ENCODE peak calls at places on chromosome 5, in six cellular contexts. One of them, this sample, is unnamed.

GRCh38 chr5:72959257-72959656 is 3.4 kb downstream of the FCHO2 start:
- DNase-seq in tibial artery: no peak
- DNase-seq in dorsolateral prefrontal cortex: no peak
- DNase-seq in mammary epithelial cell: no peak
- DNase-seq in ovary: no peak
- DNase-seq in colonic mucosa: no peak
- DNase-seq in this sample: no peak

GRCh38 chr5:96920956-96921355 is 14.9 kb upstream of the LNPEP start:
- DNase-seq in colonic mucosa: no peak
- DNase-seq in tibial artery: no peak
- DNase-seq in mammary epithelial cell: no peak
- DNase-seq in dorsolateral prefrontal cortex: no peak
- DNase-seq in ovary: no peak
- DNase-seq in this sample: no peak

GRCh38 chr5:91382530-91383026 is 539 bp downstream of the ARRDC3 start:
- DNase-seq in mammary epithelial cell: peak
- DNase-seq in tibial artery: no peak
- DNase-seq in ovary: peak
- DNase-seq in colonic mucosa: peak
- DNase-seq in dorsolateral prefrontal cortex: peak
- DNase-seq in this sample: peak

GRCh38 chr5:52727568-52727967 is 60.1 kb upstream of the ITGA1 start:
- DNase-seq in tibial artery: no peak
- DNase-seq in dorsolateral prefrontal cortex: no peak
- DNase-seq in colonic mucosa: peak
- DNase-seq in ovary: no peak
- DNase-seq in mammary epithelial cell: peak
- DNase-seq in this sample: peak

GRCh38 chr5:76696254-76696653 is 19.7 kb upstream of the F2R start:
- DNase-seq in colonic mucosa: no peak
- DNase-seq in tibial artery: no peak
- DNase-seq in mammary epithelial cell: no peak
- DNase-seq in dorsolateral prefrontal cortex: no peak
- DNase-seq in ovary: no peak
- DNase-seq in this sample: no peak

GRCh38 chr5:80195837-80196400 is 59.9 kb downstream of the SERINC5 start:
- DNase-seq in ovary: no peak
- DNase-seq in colonic mucosa: no peak
- DNase-seq in tibial artery: no peak
- DNase-seq in mammary epithelial cell: no peak
- DNase-seq in dorsolateral prefrontal cortex: no peak
- DNase-seq in this sample: peak

GRCh38 chr5:139167952-139168720 is 30.0 kb downstream of the SIL1 start:
- DNase-seq in mammary epithelial cell: no peak
- DNase-seq in dorsolateral prefrontal cortex: no peak
- DNase-seq in colonic mucosa: no peak
- DNase-seq in ovary: no peak
- DNase-seq in tibial artery: no peak
- DNase-seq in this sample: no peak

GRCh38 chr5:68544656-68545565 is 329.4 kb downstream of the PIK3R1 start:
- DNase-seq in mammary epithelial cell: peak
- DNase-seq in tibial artery: no peak
- DNase-seq in colonic mucosa: peak
- DNase-seq in ovary: no peak
- DNase-seq in dorsolateral prefrontal cortex: no peak
- DNase-seq in this sample: peak

GRCh38 chr5:10678236-10678635 is 82.8 kb downstream of the DAP start:
- DNase-seq in tibial artery: no peak
- DNase-seq in ovary: no peak
- DNase-seq in colonic mucosa: no peak
- DNase-seq in mammary epithelial cell: no peak
- DNase-seq in dorsolateral prefrontal cortex: peak
- DNase-seq in this sample: no peak

GRCh38 chr5:87302061-87302460 is 34.4 kb downstream of the RASA1 start:
- DNase-seq in tibial artery: no peak
- DNase-seq in dorsolateral prefrontal cortex: no peak
- DNase-seq in colonic mucosa: no peak
- DNase-seq in ovary: no peak
- DNase-seq in mammary epithelial cell: peak
- DNase-seq in this sample: peak

GRCh38 chr5:78522476-78523105 is 126.0 kb downstream of the LHFPL2 start:
- DNase-seq in dorsolateral prefrontal cortex: no peak
- DNase-seq in ovary: no peak
- DNase-seq in colonic mucosa: no peak
- DNase-seq in tibial artery: no peak
- DNase-seq in mammary epithelial cell: no peak
- DNase-seq in this sample: peak

GRCh38 chr5:77430726-77431125 is 61.4 kb downstream of the WDR41 start:
- DNase-seq in colonic mucosa: no peak
- DNase-seq in dorsolateral prefrontal cortex: no peak
- DNase-seq in mammary epithelial cell: no peak
- DNase-seq in tibial artery: no peak
- DNase-seq in ovary: no peak
- DNase-seq in this sample: peak

GRCh38 chr5:137039939-137040515 is 459.1 kb downstream of the SPOCK1 start:
- DNase-seq in mammary epithelial cell: no peak
- DNase-seq in tibial artery: no peak
- DNase-seq in ovary: no peak
- DNase-seq in dorsolateral prefrontal cortex: no peak
- DNase-seq in colonic mucosa: no peak
- DNase-seq in this sample: no peak

GRCh38 chr5:128213340-128213739 is 129.8 kb downstream of the SLC12A2 start:
- DNase-seq in colonic mucosa: peak
- DNase-seq in ovary: peak
- DNase-seq in dorsolateral prefrontal cortex: peak
- DNase-seq in tibial artery: no peak
- DNase-seq in mammary epithelial cell: peak
- DNase-seq in this sample: peak

GRCh38 chr5:55903121-55903701 is 52.1 kb downstream of the IL31RA start:
- DNase-seq in dorsolateral prefrontal cortex: no peak
- DNase-seq in mammary epithelial cell: peak
- DNase-seq in tibial artery: no peak
- DNase-seq in ovary: no peak
- DNase-seq in colonic mucosa: no peak
- DNase-seq in this sample: no peak

GRCh38 chr5:172266071-172266675 is 17.4 kb downstream of the UBTD2 start:
- DNase-seq in tibial artery: no peak
- DNase-seq in colonic mucosa: no peak
- DNase-seq in ovary: no peak
- DNase-seq in mammary epithelial cell: peak
- DNase-seq in dorsolateral prefrontal cortex: no peak
- DNase-seq in this sample: no peak

GRCh38 chr5:27026791-27027190 is 11.6 kb downstream of the CDH9 start:
- DNase-seq in colonic mucosa: no peak
- DNase-seq in tibial artery: no peak
- DNase-seq in ovary: no peak
- DNase-seq in mammary epithelial cell: no peak
- DNase-seq in dorsolateral prefrontal cortex: no peak
- DNase-seq in this sample: no peak

GRCh38 chr5:148830220-148830619 is 3.8 kb downstream of the ADRB2 start:
- DNase-seq in dorsolateral prefrontal cortex: no peak
- DNase-seq in colonic mucosa: no peak
- DNase-seq in ovary: no peak
- DNase-seq in tibial artery: no peak
- DNase-seq in mammary epithelial cell: no peak
- DNase-seq in this sample: no peak
- H3K4me3 ChIP-seq in dorsolateral prefrontal cortex: peak
- H3K4me3 ChIP-seq in colonic mucosa: no peak
- H3K4me3 ChIP-seq in ovary: no peak
- H3K4me3 ChIP-seq in tibial artery: peak
- H3K4me3 ChIP-seq in mammary epithelial cell: peak
- H3K4me3 ChIP-seq in this sample: no peak

GRCh38 chr5:39691993-39692392 is 267.2 kb upstream of the DAB2 start:
- DNase-seq in tibial artery: no peak
- DNase-seq in ovary: no peak
- DNase-seq in colonic mucosa: no peak
- DNase-seq in dorsolateral prefrontal cortex: no peak
- DNase-seq in mammary epithelial cell: peak
- DNase-seq in this sample: no peak
- TF ChIP-seq CTCF in tibial artery: no peak
- TF ChIP-seq CTCF in ovary: no peak
- TF ChIP-seq CTCF in colonic mucosa: peak
- TF ChIP-seq CTCF in dorsolateral prefrontal cortex: no peak
- TF ChIP-seq CTCF in mammary epithelial cell: peak
- TF ChIP-seq CTCF in this sample: no peak

GRCh38 chr5:108930107-108930506 is 182.4 kb downstream of the FER start:
- DNase-seq in ovary: no peak
- DNase-seq in colonic mucosa: no peak
- DNase-seq in tibial artery: no peak
- DNase-seq in dorsolateral prefrontal cortex: no peak
- DNase-seq in mammary epithelial cell: no peak
- DNase-seq in this sample: no peak

GRCh38 chr5:108919591-108920326 is 172.1 kb downstream of the FER start:
- DNase-seq in dorsolateral prefrontal cortex: no peak
- DNase-seq in mammary epithelial cell: no peak
- DNase-seq in colonic mucosa: no peak
- DNase-seq in ovary: no peak
- DNase-seq in tibial artery: no peak
- DNase-seq in this sample: peak

GRCh38 chr5:108924457-108924961 is 176.8 kb downstream of the FER start:
- DNase-seq in colonic mucosa: no peak
- DNase-seq in dorsolateral prefrontal cortex: no peak
- DNase-seq in tibial artery: no peak
- DNase-seq in mammary epithelial cell: no peak
- DNase-seq in ovary: no peak
- DNase-seq in this sample: no peak

GRCh38 chr5:108925073-108925472 is 177.4 kb downstream of the FER start:
- DNase-seq in tibial artery: no peak
- DNase-seq in ovary: no peak
- DNase-seq in colonic mucosa: no peak
- DNase-seq in dorsolateral prefrontal cortex: no peak
- DNase-seq in mammary epithelial cell: no peak
- DNase-seq in this sample: no peak
- H3K4me3 ChIP-seq in tibial artery: no peak
- H3K4me3 ChIP-seq in ovary: no peak
- H3K4me3 ChIP-seq in colonic mucosa: no peak
- H3K4me3 ChIP-seq in dorsolateral prefrontal cortex: no peak
- H3K4me3 ChIP-seq in mammary epithelial cell: no peak
- H3K4me3 ChIP-seq in this sample: no peak

GRCh38 chr5:99169309-99169708 is 240.5 kb upstream of the CHD1 start:
- DNase-seq in colonic mucosa: no peak
- DNase-seq in dorsolateral prefrontal cortex: no peak
- DNase-seq in ovary: no peak
- DNase-seq in tibial artery: no peak
- DNase-seq in mammary epithelial cell: no peak
- DNase-seq in this sample: peak
- TF ChIP-seq CTCF in colonic mucosa: no peak
- TF ChIP-seq CTCF in dorsolateral prefrontal cortex: peak
- TF ChIP-seq CTCF in ovary: no peak
- TF ChIP-seq CTCF in tibial artery: no peak
- TF ChIP-seq CTCF in mammary epithelial cell: peak
- TF ChIP-seq CTCF in this sample: no peak

GRCh38 chr5:43006411-43007202 is 33.5 kb downstream of the ANXA2R start:
- DNase-seq in tibial artery: no peak
- DNase-seq in mammary epithelial cell: no peak
- DNase-seq in ovary: no peak
- DNase-seq in colonic mucosa: no peak
- DNase-seq in dorsolateral prefrontal cortex: no peak
- DNase-seq in this sample: no peak

GRCh38 chr5:43010956-43011355 is 29.2 kb downstream of the ANXA2R start:
- DNase-seq in tibial artery: no peak
- DNase-seq in ovary: no peak
- DNase-seq in colonic mucosa: no peak
- DNase-seq in mammary epithelial cell: no peak
- DNase-seq in dorsolateral prefrontal cortex: no peak
- DNase-seq in this sample: no peak

GRCh38 chr5:43008369-43009158 is 31.6 kb downstream of the ANXA2R start:
- DNase-seq in dorsolateral prefrontal cortex: peak
- DNase-seq in ovary: peak
- DNase-seq in colonic mucosa: peak
- DNase-seq in tibial artery: peak
- DNase-seq in mammary epithelial cell: peak
- DNase-seq in this sample: peak

GRCh38 chr5:43007911-43008368 is 32.2 kb downstream of the ANXA2R start:
- DNase-seq in mammary epithelial cell: peak
- DNase-seq in ovary: peak
- DNase-seq in colonic mucosa: peak
- DNase-seq in tibial artery: peak
- DNase-seq in dorsolateral prefrontal cortex: no peak
- DNase-seq in this sample: peak

DNA sequence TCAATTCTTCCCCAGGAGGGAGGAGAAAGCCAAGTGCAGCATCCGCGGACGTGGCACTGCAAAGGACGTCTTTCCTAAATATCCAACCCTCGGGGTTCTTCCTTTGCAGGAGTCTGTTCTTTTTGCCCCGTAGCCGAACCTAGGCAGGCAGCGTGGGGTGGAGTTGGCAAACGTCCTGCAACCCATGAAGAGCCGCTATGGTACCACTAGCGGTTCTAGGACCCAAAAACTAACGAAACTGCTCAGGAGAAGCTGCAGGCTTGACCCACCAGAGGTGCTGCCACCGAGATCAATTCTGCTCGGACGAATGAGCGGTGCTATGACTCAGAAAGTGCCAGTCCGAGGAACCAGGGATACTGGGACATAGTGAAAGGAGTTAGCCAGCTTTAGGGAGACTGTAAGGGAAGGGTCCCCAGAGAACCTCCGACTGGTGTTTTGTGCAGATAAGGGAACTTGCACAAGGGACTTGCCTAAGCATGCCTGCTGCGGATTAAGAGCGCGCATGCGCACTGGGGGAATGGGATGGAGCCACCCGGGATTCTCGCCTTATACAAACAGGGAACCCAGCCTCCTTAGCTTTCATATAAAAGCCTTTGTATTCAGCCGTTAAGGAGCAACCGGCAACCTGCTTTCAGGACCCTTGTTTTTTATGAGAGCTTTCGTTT is 32.7 kb downstream of the ANXA2R start:
- DNase-seq in dorsolateral prefrontal cortex: peak
- DNase-seq in tibial artery: peak
- DNase-seq in ovary: peak
- DNase-seq in colonic mucosa: peak
- DNase-seq in mammary epithelial cell: peak
- DNase-seq in this sample: peak
- H3K4me3 ChIP-seq in dorsolateral prefrontal cortex: peak
- H3K4me3 ChIP-seq in tibial artery: peak
- H3K4me3 ChIP-seq in ovary: peak
- H3K4me3 ChIP-seq in colonic mucosa: peak
- H3K4me3 ChIP-seq in mammary epithelial cell: peak
- H3K4me3 ChIP-seq in this sample: peak

DNA sequence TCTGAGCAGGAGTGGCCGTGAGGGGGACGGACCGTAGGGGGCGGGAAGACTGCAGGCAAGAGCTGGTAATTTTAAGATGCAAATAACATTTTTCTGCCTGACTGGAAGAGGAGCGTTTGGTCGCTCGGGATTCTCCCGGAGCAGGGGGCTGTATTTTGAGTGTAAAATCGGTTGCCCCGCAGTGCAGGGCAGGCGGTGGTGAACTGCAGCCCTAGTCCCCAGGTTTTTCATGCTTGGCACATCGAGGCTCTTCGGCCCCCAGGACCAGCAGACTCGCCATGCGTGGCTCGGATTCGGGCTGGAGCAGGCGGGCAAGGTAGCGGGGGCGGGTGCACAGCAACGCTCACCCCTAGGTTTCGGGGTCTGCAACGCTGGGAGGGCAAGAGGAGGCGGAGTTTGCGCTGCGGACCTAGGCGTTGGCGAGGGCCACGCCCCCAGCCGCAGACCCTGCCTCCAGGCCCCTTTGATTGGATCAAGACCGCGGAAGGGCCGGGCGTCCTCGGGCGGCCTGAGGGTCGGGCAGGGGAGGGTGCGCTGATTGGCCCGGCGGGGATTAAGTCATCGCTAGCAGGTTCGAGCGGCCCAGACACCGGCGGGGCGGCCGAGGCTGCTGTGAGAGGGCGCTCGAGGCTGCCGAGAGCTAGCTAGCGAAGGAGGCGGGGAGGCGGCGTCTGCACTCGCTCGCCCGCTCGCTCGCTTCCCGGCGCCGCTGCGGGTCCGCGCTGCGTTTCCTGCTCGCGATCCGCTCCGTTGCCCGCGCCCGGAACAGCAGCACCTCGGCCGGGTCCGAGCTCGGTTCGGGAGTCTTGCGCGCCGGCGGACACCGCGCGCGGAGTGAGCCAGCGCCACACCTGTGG is at the start of gene ARHGAP26:
- DNase-seq in ovary: peak
- DNase-seq in dorsolateral prefrontal cortex: peak
- DNase-seq in mammary epithelial cell: peak
- DNase-seq in colonic mucosa: peak
- DNase-seq in tibial artery: peak
- DNase-seq in this sample: peak
- TF ChIP-seq CTCF in ovary: no peak
- TF ChIP-seq CTCF in dorsolateral prefrontal cortex: peak
- TF ChIP-seq CTCF in mammary epithelial cell: peak
- TF ChIP-seq CTCF in colonic mucosa: no peak
- TF ChIP-seq CTCF in tibial artery: peak
- TF ChIP-seq CTCF in this sample: peak